ENCODE peak calls at places on chromosomes 6 and 20, in six cellular contexts. H, M, B, E, W and K are unnamed samples. For H3K4me1, the result is how much of the 10 kb centered on the place peaks cover.

GRCh38 chr20:51511861-51512619 is 30.5 kb downstream of the NFATC2 start:
- ATAC-seq in H (no peak), M (no peak), B (no peak), E (no peak), W (no peak), K (no peak)

GRCh38 chr6:53178837-53179432 is 30.3 kb upstream of the GCM1 start:
- ATAC-seq in H (no peak), M (no peak), B (no peak), E (no peak), W (no peak), K (no peak)

GRCh38 chr6:158686791-158687381 is 37.0 kb downstream of the SYTL3 start:
- ATAC-seq in H (no peak), M (peak), B (peak), E (no peak), W (no peak), K (peak)

GRCh38 chr6:154550778-154551177 is 40.3 kb upstream of the CNKSR3 start:
- ATAC-seq in H (no peak), M (no peak), B (no peak), E (no peak), W (no peak), K (no peak)

GRCh38 chr6:38354033-38354373 is 285.7 kb downstream of the BTBD9 start:
- ATAC-seq in H (no peak), M (no peak), B (peak), E (no peak), W (no peak), K (no peak)

GRCh38 chr6:116010400-116011095 is 50.1 kb downstream of the FRK start:
- ATAC-seq in H (peak), M (peak), B (peak), E (peak), W (peak), K (peak)

GRCh38 chr6:27096834-27097511 is 150.5 kb upstream of the PRSS16 start:
- ATAC-seq in H (no peak), M (peak), B (no peak), E (peak), W (peak), K (no peak)

GRCh38 chr6:10557886-10558285 is 36.7 kb downstream of the GCNT2 start:
- ATAC-seq in H (no peak), M (no peak), B (no peak), E (no peak), W (no peak), K (no peak)

GRCh38 chr6:151211075-151211474 is 28.7 kb upstream of the AKAP12 start:
- ATAC-seq in H (no peak), M (no peak), B (no peak), E (no peak), W (no peak), K (no peak)

GRCh38 chr20:25295386-25296093 is 47.7 kb downstream of the PYGB start:
- ATAC-seq in H (peak), M (peak), B (no peak), E (peak), W (no peak), K (peak)

GRCh38 chr20:15236812-15237211 is 899.4 kb upstream of the FLRT3 start:
- ATAC-seq in H (peak), M (peak), B (peak), E (peak), W (no peak), K (no peak)

GRCh38 chr6:148440877-148441453 is 98.3 kb downstream of the SASH1 start:
- ATAC-seq in H (peak), M (peak), B (no peak), E (peak), W (no peak), K (peak)

GRCh38 chr20:50146732-50147662 is 6.5 kb downstream of the PEDS1 start:
- ATAC-seq in H (no peak), M (peak), B (peak), E (no peak), W (peak), K (no peak)

GRCh38 chr6:27478141-27478705 is 5.3 kb upstream of the ZNF184 start:
- ATAC-seq in H (peak), M (no peak), B (peak), E (peak), W (peak), K (peak)

GRCh38 chr20:62755817-62756724 is 40.2 kb upstream of the MRGBP start:
- ATAC-seq in H (no peak), M (no peak), B (no peak), E (no peak), W (no peak), K (no peak)

GRCh38 chr6:36418558-36418957 is 24.1 kb downstream of the PXT1 start:
- ATAC-seq in H (no peak), M (no peak), B (no peak), E (no peak), W (no peak), K (no peak)

GRCh38 chr6:36413489-36414153 is 26.2 kb upstream of the ETV7 start:
- ATAC-seq in H (no peak), M (no peak), B (no peak), E (no peak), W (no peak), K (no peak)

GRCh38 chr6:36419295-36419694 is 23.4 kb downstream of the PXT1 start:
- ATAC-seq in H (no peak), M (no peak), B (no peak), E (no peak), W (no peak), K (no peak)

GRCh38 chr6:36414481-36414880 is 27.0 kb upstream of the ETV7 start:
- ATAC-seq in H (no peak), M (no peak), B (no peak), E (no peak), W (no peak), K (no peak)
- H3K27ac ChIP-seq in H (no peak), M (no peak), B (no peak), E (no peak), W (no peak), K (no peak)

GRCh38 chr6:105807905-105808304 is 278.2 kb upstream of the PRDM1 start:
- ATAC-seq in H (no peak), M (no peak), B (no peak), E (no peak), W (no peak), K (no peak)

GRCh38 chr6:105808571-105808970 is 277.6 kb upstream of the PRDM1 start:
- ATAC-seq in H (no peak), M (no peak), B (no peak), E (no peak), W (peak), K (no peak)

GRCh38 chr6:105805581-105806023 is 280.5 kb upstream of the PRDM1 start:
- ATAC-seq in H (no peak), M (no peak), B (no peak), E (no peak), W (no peak), K (no peak)

GRCh38 chr6:105804436-105804835 is 281.7 kb upstream of the PRDM1 start:
- ATAC-seq in H (no peak), M (no peak), B (no peak), E (no peak), W (no peak), K (no peak)

DNA sequence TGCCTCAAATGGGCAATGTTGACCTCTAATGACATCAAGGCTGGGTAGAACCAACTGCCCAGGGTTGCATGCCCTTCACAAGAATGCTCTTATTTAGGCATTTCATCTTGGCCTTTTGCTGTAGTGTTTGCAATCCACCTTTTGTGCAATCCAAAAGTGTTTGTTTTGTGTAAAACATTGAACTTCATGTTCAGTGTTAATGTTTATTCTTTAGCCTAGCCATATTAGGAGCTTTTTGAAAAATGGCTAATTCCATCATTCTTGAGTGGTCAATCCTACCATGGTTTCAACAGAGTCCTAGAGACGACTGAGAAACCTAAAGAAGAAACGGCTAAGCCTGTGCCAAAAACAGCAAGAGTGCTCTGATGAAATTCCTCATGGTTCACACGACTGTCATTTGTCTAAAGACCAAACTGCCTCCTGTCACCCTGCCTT is 279.6 kb upstream of the PRDM1 start:
- ATAC-seq in H (no peak), M (no peak), B (no peak), E (no peak), W (no peak), K (no peak)
- H3K4me1 ChIP-seq in H (under half), M (under half), B (under half), E (under half), W (under half), K (under half)

GRCh38 chr20:5612476-5613291 is 137.5 kb upstream of the SHLD1 start:
- ATAC-seq in H (no peak), M (no peak), B (no peak), E (no peak), W (no peak), K (no peak)
- TF ChIP-seq EP300 in H (no peak), M (no peak), B (no peak), E (no peak), W (no peak), K (no peak)

GRCh38 chr6:117906454-117906904 is 585 bp upstream of the SLC35F1 start:
- ATAC-seq in H (no peak), M (no peak), B (peak), E (no peak), W (no peak), K (no peak)
- H3K27ac ChIP-seq in H (no peak), M (no peak), B (no peak), E (no peak), W (no peak), K (no peak)

DNA sequence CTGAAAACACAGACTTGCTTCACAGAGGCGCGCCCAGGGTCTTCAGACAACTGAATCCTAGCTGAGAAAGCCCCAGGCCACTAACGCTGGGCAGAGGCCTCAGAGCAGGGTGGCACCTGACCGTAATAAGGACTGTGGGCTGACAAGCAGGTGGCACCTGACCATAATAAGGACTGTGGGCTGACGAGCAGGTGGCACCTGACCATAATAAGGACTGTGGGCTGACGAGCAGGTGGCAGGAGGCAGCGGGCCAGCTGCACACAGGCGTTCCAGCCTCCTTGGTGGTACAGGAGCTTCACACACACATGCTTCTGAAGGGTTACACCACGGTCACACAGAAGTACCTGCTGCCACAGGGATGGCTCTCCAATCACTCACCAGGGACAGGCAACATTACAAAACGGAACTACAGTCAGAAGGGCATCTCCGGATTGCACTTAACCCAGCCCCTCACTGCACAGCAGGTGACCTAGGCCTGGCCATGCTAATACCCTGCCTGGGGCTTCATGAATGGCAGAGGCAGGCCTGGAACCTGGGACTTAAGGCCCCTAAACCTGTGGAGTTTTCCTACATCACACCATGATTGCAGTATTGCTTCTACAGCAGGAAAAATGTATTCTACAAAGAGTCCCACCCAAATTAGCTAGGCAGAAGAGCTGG is 50.8 kb downstream of the PSMG4 start:
- ATAC-seq in H (no peak), M (no peak), B (peak), E (no peak), W (no peak), K (no peak)
- H3K4me1 ChIP-seq in H (under half), M (under half), B (under half), E (under half), W (under half), K (under half)

GRCh38 chr6:129644567-129645015 is 65.4 kb downstream of the ARHGAP18 start:
- ATAC-seq in H (peak), M (no peak), B (no peak), E (peak), W (no peak), K (no peak)
- TF ChIP-seq EP300 in H (no peak), M (no peak), B (no peak), E (peak), W (no peak), K (no peak)

DNA sequence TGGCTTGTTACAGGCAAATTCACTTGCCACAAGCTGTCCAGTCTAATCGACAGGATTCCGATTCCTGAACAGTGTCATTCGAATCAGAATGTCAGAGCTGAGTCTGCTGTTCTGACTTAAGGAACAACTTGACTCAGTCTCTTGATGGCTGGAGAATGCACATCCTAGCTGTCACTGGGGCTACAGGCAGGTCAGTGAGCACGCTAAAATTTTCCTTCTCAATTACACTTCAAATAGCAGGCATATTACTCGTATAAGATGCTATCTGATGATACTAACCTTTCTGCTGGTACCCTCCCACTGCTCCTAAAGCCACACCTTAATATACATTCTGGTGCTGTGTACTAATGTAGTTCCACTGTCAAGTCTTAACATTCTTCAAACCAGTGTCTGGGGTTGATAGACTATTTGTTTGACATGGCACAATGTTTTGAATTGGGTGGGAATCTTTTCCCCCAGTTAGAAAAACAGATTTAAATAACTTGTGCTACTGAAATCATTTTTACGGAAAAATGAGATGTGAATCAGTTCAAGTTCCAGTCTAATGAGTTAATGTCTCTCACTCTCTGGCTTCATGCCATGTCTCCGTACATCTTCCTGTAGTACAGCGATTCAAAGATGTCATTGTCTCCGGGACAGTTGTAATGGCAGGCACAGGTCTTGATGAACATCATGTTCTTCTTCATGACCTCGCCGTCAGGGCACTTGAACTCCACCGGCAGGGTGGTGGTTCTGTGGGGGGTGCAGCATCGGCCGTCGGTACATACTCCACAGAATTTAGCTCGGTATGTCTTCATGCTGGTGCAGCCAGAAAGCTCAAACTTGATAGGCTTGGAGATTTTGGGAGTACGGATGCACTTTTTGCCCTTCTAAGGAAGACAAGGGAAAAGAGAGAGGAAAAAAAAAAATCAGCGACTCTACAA is 2.2 kb downstream of the CCN2 start:
- ATAC-seq in H (no peak), M (peak), B (no peak), E (no peak), W (no peak), K (no peak)
- H3K27ac ChIP-seq in H (peak), M (peak), B (no peak), E (peak), W (no peak), K (peak)

DNA sequence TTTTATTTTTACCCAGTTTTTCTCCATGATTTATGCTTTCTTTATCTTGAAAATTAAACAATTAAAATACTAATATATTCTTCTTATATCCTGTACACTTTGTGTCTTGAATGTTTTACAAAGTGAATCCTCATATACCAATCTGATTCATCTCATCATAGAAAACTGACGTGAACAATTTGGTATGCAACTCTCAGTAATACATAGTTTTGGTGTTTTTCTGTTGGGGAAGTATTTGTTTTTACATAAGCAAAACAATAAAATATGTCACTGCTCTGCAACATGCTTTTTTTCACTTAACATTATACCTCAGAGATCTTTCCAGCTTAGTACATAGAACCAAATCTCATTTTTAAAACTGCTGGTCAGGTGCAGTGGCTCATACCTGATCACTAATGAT is 14.7 kb downstream of the DNAAF9 start:
- ATAC-seq in H (no peak), M (no peak), B (no peak), E (no peak), W (no peak), K (no peak)
- H3K4me1 ChIP-seq in H (under half), M (under half), B (under half), E (under half), W (under half), K (under half)